ENCODE peak calls at places on chromosomes 2 and 18, in four cellular contexts. A is kidney, X is neural progenitor cell, W is right cardiac atrium. T is an unnamed sample. For H3K4me1, the result is how much of the 10 kb centered on the place peaks cover.

GRCh38 chr18:45232058-45232457 is 383.2 kb upstream of the SLC14A2 start:
- DNase-seq in W (no peak), X (no peak), A (no peak), T (no peak)

GRCh38 chr2:85668009-85668856 is at the start of gene SFTPB:
- DNase-seq in A (no peak), W (no peak), X (no peak), T (no peak)

GRCh38 chr2:168525020-168525419 is 68.9 kb downstream of the CERS6 start:
- DNase-seq in X (no peak), A (no peak), W (no peak), T (no peak)

GRCh38 chr2:95314964-95315611 is 17.9 kb downstream of the KCNIP3 start:
- DNase-seq in X (peak), W (peak), A (peak), T (peak)

GRCh38 chr2:129565710-129566109 is 413.8 kb upstream of the RAB6C start:
- DNase-seq in A (no peak), W (no peak), X (no peak), T (no peak)

GRCh38 chr18:45249306-45249705 is 366.0 kb upstream of the SLC14A2 start:
- DNase-seq in X (no peak), A (no peak), W (no peak), T (no peak)

GRCh38 chr2:134845719-134846118 is 7.3 kb downstream of the ACMSD start:
- DNase-seq in X (no peak), W (no peak), A (no peak), T (no peak)

GRCh38 chr2:161351678-161352077 is 43.5 kb downstream of the PSMD14 start:
- DNase-seq in W (no peak), X (no peak), A (no peak), T (no peak)

GRCh38 chr2:159290289-159290907 is 3.9 kb upstream of the WDSUB1 start:
- DNase-seq in W (no peak), A (no peak), X (no peak), T (no peak)

DNA sequence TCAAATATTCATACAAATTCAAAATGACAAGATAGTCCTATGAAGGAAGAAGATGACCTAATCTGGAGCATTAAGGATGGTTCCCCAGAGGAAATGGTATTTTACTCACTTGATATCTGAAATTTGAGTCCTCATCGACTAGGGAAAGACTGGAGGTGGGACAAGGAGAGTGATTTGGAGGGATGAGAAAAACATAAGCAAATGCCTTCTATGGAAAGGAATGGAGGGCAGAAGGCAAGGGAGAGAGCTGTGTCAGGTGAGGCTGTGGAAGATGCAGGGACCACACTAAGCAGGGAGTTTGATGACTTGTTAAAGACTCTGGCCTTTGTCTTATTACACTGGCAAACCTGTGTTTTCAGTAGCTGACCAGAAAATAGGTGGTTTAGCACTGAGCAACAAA is 38.4 kb downstream of the CALCRL start:
- DNase-seq in X (no peak), A (no peak), W (no peak), T (no peak)
- H3K4me1 ChIP-seq in X (under half), A (under half), W (under half), T (under half)

DNA sequence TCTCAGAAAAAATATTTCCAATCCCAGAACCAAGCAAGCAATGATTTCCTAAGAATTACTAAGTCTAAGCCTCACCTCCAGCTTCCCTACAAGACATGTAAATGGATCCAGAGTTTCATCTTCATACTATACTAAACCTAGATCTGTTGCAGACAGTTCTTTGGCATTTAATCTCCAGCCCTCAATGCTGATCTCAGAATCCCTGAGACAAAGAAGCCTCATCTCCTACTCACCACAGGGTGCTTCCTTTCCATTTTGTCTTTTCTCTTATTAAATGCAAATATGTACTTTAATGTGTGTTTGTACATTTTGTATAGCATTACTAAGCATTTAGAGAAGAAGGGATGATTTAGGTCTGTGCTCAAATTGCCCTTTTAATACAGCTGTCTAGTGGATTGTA is 954.9 kb downstream of the TDRD15 start:
- DNase-seq in A (no peak), X (peak), W (no peak), T (no peak)
- H3K4me1 ChIP-seq in A (under half), X (under half), W (under half), T (under half)

GRCh38 chr2:10871978-10872377 is 39.8 kb upstream of the KCNF1 start:
- DNase-seq in A (no peak), W (no peak), X (no peak), T (no peak)
- H3K4me1 ChIP-seq in A (under half), W (under half), X (under half), T (under half)

DNA sequence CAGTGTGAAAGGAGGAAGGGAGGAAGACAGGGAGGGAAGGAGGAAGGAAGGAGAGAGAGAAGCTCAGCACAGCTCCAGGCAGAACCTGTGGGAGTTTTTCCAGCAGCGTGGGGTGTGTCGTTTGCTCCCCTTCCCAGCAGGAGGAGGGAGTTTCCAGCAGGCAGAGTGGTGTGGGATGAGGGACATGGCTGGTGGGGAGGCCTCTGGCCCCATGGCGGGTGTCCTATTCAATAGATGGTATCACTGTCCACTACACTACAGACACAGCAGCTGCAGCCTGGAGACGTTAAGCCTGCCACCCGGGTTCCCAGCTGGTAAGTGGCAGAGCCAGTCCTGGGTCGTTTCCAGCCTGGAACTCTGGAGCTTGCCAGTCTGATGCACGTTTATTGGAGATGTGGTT is 44.7 kb downstream of the GLI2 start:
- DNase-seq in W (peak), X (no peak), A (peak), T (no peak)
- H3K4me1 ChIP-seq in W (under half), X (under half), A (under half), T (under half)

GRCh38 chr2:25313711-25314513 is 27.8 kb downstream of the DNMT3A start:
- DNase-seq in X (no peak), W (peak), A (no peak), T (no peak)
- H3K4me1 ChIP-seq in X (under half), W (under half), A (under half), T (half or more)

DNA sequence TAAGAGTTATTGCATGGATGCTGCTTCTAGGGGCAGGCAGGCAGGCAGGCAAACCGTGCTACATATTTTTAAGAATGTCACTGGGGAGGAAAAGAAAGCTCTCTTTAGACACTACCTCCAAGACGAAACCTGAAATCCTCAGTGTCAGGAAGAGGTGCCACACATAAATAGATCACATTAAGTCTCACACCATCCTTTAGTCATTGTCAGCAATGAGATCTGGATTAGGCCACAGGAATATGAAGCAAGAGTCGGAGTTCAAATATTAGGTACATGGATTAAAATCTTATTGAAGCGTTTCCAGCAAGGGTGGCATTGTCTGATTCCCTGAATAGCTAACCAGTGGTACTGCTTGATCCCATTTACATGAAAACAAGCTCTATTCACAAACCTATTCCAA is 195.6 kb upstream of the SIX3 start:
- DNase-seq in W (no peak), X (peak), A (no peak), T (no peak)
- H3K4me1 ChIP-seq in W (under half), X (under half), A (under half), T (under half)

GRCh38 chr2:64836566-64836965 is 152.6 kb upstream of the SLC1A4 start:
- DNase-seq in X (peak), W (no peak), A (no peak), T (no peak)
- H3K4me1 ChIP-seq in X (under half), W (under half), A (under half), T (under half)

DNA sequence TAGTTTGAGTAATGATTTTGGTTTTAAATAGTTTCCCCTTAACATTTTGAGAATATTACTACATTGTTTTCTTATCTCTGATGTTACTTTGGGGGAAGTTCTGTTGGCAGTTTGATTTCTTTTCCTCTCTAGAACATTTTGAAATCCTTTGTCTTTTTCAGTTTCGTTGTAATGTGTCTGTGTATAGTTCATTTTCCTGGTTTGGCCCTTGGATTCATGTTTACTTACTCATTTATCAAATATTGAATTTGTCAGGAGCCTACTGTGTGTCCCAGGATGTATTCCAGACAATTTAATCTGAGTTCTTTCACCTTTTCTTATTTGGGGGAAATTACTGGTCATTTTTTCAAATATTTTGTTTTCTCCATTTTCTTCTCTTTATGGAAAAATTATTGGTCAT is 16.7 kb downstream of the ANKRD12 start:
- DNase-seq in A (no peak), X (no peak), W (no peak), T (no peak)
- H3K4me1 ChIP-seq in A (under half), X (under half), W (under half), T (half or more)

GRCh38 chr2:178295911-178296310 is 101.6 kb downstream of the OSBPL6 start:
- DNase-seq in X (no peak), W (no peak), A (no peak), T (no peak)

GRCh38 chr2:178295115-178295514 is 100.8 kb downstream of the OSBPL6 start:
- DNase-seq in A (no peak), W (no peak), X (no peak), T (no peak)

GRCh38 chr2:178296394-178297090 is 102.2 kb downstream of the OSBPL6 start:
- DNase-seq in X (no peak), W (no peak), A (no peak), T (peak)

GRCh38 chr2:178291703-178292102 is 97.4 kb downstream of the OSBPL6 start:
- DNase-seq in A (no peak), W (no peak), X (no peak), T (no peak)

DNA sequence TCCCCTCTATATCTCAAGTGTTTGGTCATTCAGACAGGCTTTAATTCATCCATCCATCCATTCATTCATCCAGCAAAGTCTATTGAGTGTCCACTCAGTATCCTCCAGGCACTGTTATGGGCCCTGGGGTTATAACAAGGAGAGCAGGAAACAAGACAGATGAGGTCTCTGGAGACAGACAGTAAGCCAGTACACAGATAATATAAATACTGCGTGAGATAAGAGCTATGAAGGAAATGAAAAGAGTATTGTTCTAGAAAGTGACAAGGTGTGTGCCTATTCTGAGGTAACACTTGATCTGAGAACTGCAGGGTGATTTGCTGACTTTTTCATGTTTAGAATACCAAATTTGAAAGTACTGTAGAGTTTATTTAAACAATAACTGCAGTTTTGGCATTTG is 98.3 kb downstream of the OSBPL6 start:
- DNase-seq in X (no peak), W (no peak), A (no peak), T (no peak)
- H3K4me1 ChIP-seq in X (under half), W (under half), A (under half), T (under half)